ENCODE peak calls at places on chromosomes 5 and 9, in four cellular contexts. One of them, this sample, is unnamed.

GRCh38 chr5:59180515-59180914 is 597.6 kb downstream of the RAB3C start:
- DNase-seq in IMR-90: no peak
- DNase-seq in H1: no peak
- DNase-seq in H9: no peak
- DNase-seq in this sample: no peak

GRCh38 chr5:82314964-82315728 is 37.0 kb upstream of the RPS23 start:
- DNase-seq in IMR-90: peak; percentile 61
- DNase-seq in H9: no peak
- DNase-seq in H1: no peak
- DNase-seq in this sample: no peak

GRCh38 chr9:31347082-31347617 is 1037.3 kb upstream of the ACO1 start:
- DNase-seq in H9: no peak
- DNase-seq in H1: no peak
- DNase-seq in IMR-90: no peak
- DNase-seq in this sample: no peak

GRCh38 chr9:38081356-38082108 is 12.5 kb upstream of the SHB start:
- DNase-seq in H1: no peak
- DNase-seq in IMR-90: no peak
- DNase-seq in H9: no peak
- DNase-seq in this sample: no peak

GRCh38 chr9:131478421-131478868 is 24.3 kb upstream of the POMT1 start:
- DNase-seq in IMR-90: no peak
- DNase-seq in H9: peak; percentile 74
- DNase-seq in H1: peak; percentile 33
- DNase-seq in this sample: peak; percentile 74

GRCh38 chr9:469672-470040 is 255.0 kb downstream of the DOCK8 start:
- DNase-seq in IMR-90: no peak
- DNase-seq in H1: no peak
- DNase-seq in H9: peak; percentile 59
- DNase-seq in this sample: no peak

GRCh38 chr5:116944171-116944570 is 369.5 kb upstream of the SEMA6A start:
- DNase-seq in H9: peak; percentile 46
- DNase-seq in IMR-90: no peak
- DNase-seq in H1: peak; percentile 53
- DNase-seq in this sample: peak; percentile 97

GRCh38 chr9:97412628-97413382 is 909 bp downstream of the TDRD7 start:
- DNase-seq in IMR-90: peak; percentile 5
- DNase-seq in H1: no peak
- DNase-seq in H9: no peak
- DNase-seq in this sample: peak; percentile 17

GRCh38 chr5:163585206-163585605 is 79.8 kb downstream of the MAT2B start:
- DNase-seq in H1: no peak
- DNase-seq in IMR-90: peak; percentile 95
- DNase-seq in H9: no peak
- DNase-seq in this sample: no peak

GRCh38 chr5:131275996-131276535 is 12.2 kb downstream of the CDC42SE2 start:
- DNase-seq in H1: no peak
- DNase-seq in IMR-90: no peak
- DNase-seq in H9: no peak
- DNase-seq in this sample: no peak

GRCh38 chr5:141478321-141478945 is 2.7 kb downstream of the PCDHGC3 start:
- DNase-seq in H1: peak; percentile 54
- DNase-seq in H9: peak; percentile 89
- DNase-seq in IMR-90: peak; percentile 52
- DNase-seq in this sample: peak; percentile 57

GRCh38 chr5:14234204-14234603 is 91.1 kb downstream of the TRIO start:
- DNase-seq in H9: no peak
- DNase-seq in H1: no peak
- DNase-seq in IMR-90: no peak
- DNase-seq in this sample: peak; percentile 81

GRCh38 chr9:93662016-93662638 is 85.7 kb downstream of the PHF2 start:
- DNase-seq in H1: no peak
- DNase-seq in IMR-90: no peak
- DNase-seq in H9: no peak
- DNase-seq in this sample: no peak

GRCh38 chr9:13443380-13444271 is 164.1 kb upstream of the MPDZ start:
- DNase-seq in H9: no peak
- DNase-seq in IMR-90: no peak
- DNase-seq in H1: no peak
- DNase-seq in this sample: no peak

DNA sequence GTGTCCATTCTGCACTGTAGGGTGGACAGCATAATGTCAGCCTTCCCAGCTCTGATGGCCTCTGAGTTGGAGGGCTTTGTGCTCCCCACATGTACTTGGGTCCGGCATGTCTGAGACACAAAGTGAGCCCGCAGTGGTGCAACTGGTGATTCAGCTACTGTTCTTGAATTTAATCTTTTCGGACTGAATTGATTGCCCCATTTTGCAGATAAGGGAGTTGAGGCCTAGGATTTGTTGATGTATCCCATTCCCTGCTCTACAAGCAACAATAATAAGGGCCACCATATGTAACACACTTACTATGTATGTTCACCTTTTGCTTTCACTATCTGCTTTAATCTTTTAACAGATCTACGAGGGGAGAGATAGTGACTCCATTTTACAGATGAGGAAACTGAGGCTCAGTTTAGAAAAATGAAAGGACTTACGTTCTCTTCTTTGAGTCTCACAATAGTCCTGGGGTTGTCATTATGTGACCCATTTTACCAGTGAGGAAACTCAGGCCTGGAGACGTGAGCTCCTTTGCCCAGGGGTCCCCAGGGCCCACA is 4.5 kb downstream of the GSN start:
- DNase-seq in IMR-90: no peak
- DNase-seq in H1: no peak
- DNase-seq in H9: no peak
- DNase-seq in this sample: no peak
- H2BK5ac ChIP-seq in IMR-90: peak overlapping the region; percentile 77
- H2BK5ac ChIP-seq in H1: peak overlapping the region; percentile 5
- H2BK5ac ChIP-seq in H9: no peak overlapping the region
- H2BK5ac ChIP-seq in this sample: no peak overlapping the region

DNA sequence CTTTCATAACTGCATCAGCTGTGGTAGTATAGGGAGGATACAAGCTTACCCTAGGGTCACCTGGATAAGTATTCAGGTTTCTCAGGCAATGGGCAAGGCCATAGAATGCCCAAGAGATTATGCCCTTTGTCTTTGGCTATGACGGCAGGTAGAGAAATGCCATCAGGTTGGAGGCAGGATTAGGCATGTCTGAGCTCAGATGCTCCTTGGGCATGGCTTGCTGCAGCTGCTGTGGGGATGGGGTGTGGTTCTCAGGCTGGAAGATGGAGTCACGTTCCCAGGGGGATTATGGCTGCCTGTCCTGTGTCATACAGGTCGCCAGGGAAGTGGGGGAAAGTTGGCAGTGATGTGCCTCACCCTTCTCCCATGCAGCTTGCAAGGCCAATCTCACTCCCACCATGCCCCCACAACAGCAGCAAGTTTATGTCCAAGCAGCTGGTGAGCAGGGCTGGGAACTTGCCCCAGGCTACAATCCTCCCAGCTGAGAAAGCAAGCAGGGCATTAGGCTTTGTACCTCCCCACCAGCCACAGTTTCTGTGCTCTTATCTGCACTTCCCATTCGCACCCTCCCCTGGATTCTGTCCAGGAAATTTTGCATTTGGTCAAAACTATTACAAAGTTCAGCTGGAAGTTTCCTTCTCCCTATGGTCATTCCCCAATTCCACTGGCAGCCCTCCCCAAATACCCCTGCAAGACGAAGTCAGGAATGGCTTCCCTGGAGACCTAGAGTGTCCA is 1788.0 kb upstream of the NUDT12 start:
- DNase-seq in H9: no peak
- DNase-seq in IMR-90: no peak
- DNase-seq in H1: no peak
- DNase-seq in this sample: no peak
- H4K5ac ChIP-seq in H9: no peak overlapping the region
- H4K5ac ChIP-seq in IMR-90: no peak overlapping the region
- H4K5ac ChIP-seq in H1: no peak overlapping the region
- H4K5ac ChIP-seq in this sample: no peak overlapping the region

DNA sequence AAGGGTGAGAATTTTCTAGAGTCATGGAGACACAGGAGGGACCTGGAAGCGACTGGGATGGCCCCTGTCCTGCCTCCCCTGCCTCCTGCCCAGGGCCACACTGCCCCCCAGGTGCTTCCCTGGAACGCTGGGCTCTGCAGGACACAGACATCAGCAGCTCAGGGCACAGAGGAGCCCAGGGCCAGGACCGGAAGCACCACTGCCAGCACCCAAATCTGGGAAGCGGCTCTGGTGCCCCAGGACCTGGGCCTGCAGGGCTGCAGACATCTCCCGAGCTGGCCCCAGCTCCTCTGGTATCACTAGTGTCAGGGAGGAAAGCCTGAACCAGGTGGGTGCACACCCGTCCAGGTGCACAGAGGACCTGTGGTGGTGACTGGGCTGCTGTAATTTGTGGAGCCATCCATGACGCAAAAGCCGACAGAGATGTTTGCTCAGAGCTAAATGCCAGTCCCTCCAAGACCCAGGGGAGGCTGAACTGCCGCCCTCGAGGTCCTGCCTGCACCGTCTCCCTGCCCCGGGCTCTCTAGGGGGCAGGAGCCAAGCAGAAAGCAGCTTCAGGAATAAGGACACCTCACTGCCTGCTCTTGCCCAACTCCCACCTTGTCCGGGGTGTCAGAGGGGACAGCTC is 46.0 kb upstream of the SIMC1 start:
- DNase-seq in H9: no peak
- DNase-seq in H1: no peak
- DNase-seq in IMR-90: no peak
- DNase-seq in this sample: no peak
- H2BK15ac ChIP-seq in H9: no peak overlapping the region
- H2BK15ac ChIP-seq in H1: no peak overlapping the region
- H2BK15ac ChIP-seq in IMR-90: no peak overlapping the region
- H2BK15ac ChIP-seq in this sample: no peak overlapping the region

GRCh38 chr5:91380491-91381133 is 2.5 kb downstream of the ARRDC3 start:
- DNase-seq in H9: peak; percentile 96
- DNase-seq in IMR-90: peak; percentile 91
- DNase-seq in H1: peak; percentile 79
- DNase-seq in this sample: peak; percentile 98
- H2BK5ac ChIP-seq in H9: peak overlapping the region; percentile 98
- H2BK5ac ChIP-seq in IMR-90: peak overlapping the region; percentile 83
- H2BK5ac ChIP-seq in H1: peak overlapping the region; percentile 98
- H2BK5ac ChIP-seq in this sample: peak overlapping the region; percentile 77

GRCh38 chr5:111337688-111338087 is 113.5 kb downstream of the CAMK4 start:
- DNase-seq in IMR-90: no peak
- DNase-seq in H1: no peak
- DNase-seq in H9: no peak
- DNase-seq in this sample: no peak

DNA sequence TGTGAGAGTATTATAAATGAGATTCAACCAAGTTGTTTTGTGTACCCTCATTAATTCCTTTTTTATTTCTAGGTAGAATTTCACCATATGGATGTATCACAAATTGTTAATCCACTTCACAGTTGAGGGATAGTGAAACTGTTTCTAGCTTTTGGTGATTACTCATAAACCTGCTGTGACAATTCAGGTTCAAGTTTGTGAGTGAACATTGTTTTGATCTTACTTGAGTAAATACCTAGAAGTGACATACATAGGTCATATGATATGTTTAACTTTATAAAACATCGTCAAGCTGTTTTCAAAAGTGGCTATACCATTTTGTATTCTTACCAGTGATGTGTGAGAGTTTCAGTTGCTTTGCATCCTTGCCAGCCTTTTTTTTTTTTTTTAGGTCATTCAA is 112.9 kb downstream of the CAMK4 start:
- DNase-seq in IMR-90: no peak
- DNase-seq in H9: no peak
- DNase-seq in H1: no peak
- DNase-seq in this sample: no peak
- H4K5ac ChIP-seq in IMR-90: no peak overlapping the region
- H4K5ac ChIP-seq in H9: no peak overlapping the region
- H4K5ac ChIP-seq in H1: no peak overlapping the region
- H4K5ac ChIP-seq in this sample: no peak overlapping the region

GRCh38 chr9:76896035-76896434 is 9.9 kb downstream of the PRUNE2 start:
- DNase-seq in H1: no peak
- DNase-seq in IMR-90: no peak
- DNase-seq in H9: no peak
- DNase-seq in this sample: no peak
- H2BK15ac ChIP-seq in H1: no peak overlapping the region
- H2BK15ac ChIP-seq in IMR-90: no peak overlapping the region
- H2BK15ac ChIP-seq in H9: no peak overlapping the region
- H2BK15ac ChIP-seq in this sample: no peak overlapping the region

GRCh38 chr5:173395257-173395932 is 67.2 kb upstream of the STC2 start:
- DNase-seq in IMR-90: peak; percentile 85
- DNase-seq in H9: peak; percentile 36
- DNase-seq in H1: no peak
- DNase-seq in this sample: peak; percentile 45
- H2BK5ac ChIP-seq in IMR-90: peak overlapping the region; percentile 54
- H2BK5ac ChIP-seq in H9: no peak overlapping the region
- H2BK5ac ChIP-seq in H1: no peak overlapping the region
- H2BK5ac ChIP-seq in this sample: no peak overlapping the region

DNA sequence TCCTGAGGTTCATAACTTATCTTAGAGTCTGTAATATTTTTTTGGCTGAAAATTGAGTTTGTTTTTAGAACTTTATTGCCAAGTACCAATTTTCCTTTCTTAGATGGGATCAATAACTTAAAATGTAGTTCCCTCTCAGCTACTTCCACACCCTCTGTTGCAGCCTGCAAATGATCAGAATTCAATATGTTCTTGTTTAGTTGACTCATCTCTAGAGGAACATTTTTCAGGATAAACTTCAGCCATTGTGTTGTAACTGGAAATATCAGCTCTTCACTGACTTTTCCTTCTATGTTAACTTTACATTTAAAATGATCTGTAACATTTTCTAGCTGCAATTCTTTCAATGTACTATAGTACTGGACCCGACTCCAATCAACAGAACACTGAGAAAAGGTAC is 115.7 kb downstream of the ESM1 start:
- DNase-seq in IMR-90: peak; percentile 29
- DNase-seq in H1: no peak
- DNase-seq in H9: no peak
- DNase-seq in this sample: no peak
- H4K5ac ChIP-seq in IMR-90: no peak overlapping the region
- H4K5ac ChIP-seq in H1: no peak overlapping the region
- H4K5ac ChIP-seq in H9: no peak overlapping the region
- H4K5ac ChIP-seq in this sample: no peak overlapping the region